ENCODE peak calls at places on chromosomes 12 and 14, in six cellular contexts. One of them, this sample, is unnamed.

GRCh38 chr12:1845427-1845826 is 25.1 kb downstream of the LRTM2 start:
- DNase-seq in activated CD4-positive, alpha-beta T cell treated with anti-CD3 and anti-CD28 coated beads, Interleukin-2, amount 10 ng/mL, durations not matched to agents 7 days and 5 days: no peak
- DNase-seq in NCI-H1417 treated with DMSO at 0.1 percent for 48 hours: no peak
- DNase-seq in neural crest cell: no peak
- DNase-seq in nucleus accumbens: no peak
- DNase-seq in retina: no peak
- DNase-seq in this sample: peak; percentile 7

GRCh38 chr14:53969326-53969725 is 12.7 kb upstream of the BMP4 start:
- DNase-seq in retina: no peak
- DNase-seq in NCI-H1417 treated with DMSO at 0.1 percent for 48 hours: no peak
- DNase-seq in activated CD4-positive, alpha-beta T cell treated with anti-CD3 and anti-CD28 coated beads, Interleukin-2, amount 10 ng/mL, durations not matched to agents 7 days and 5 days: no peak
- DNase-seq in nucleus accumbens: no peak
- DNase-seq in neural crest cell: no peak
- DNase-seq in this sample: no peak

GRCh38 chr14:104706733-104707628 is 17.0 kb upstream of the ADSS1 start:
- DNase-seq in retina: no peak
- DNase-seq in neural crest cell: no peak
- DNase-seq in nucleus accumbens: no peak
- DNase-seq in NCI-H1417 treated with DMSO at 0.1 percent for 48 hours: no peak
- DNase-seq in activated CD4-positive, alpha-beta T cell treated with anti-CD3 and anti-CD28 coated beads, Interleukin-2, amount 10 ng/mL, durations not matched to agents 7 days and 5 days: no peak
- DNase-seq in this sample: no peak

GRCh38 chr14:53874704-53875103 is 81.9 kb downstream of the BMP4 start:
- DNase-seq in retina: no peak
- DNase-seq in NCI-H1417 treated with DMSO at 0.1 percent for 48 hours: no peak
- DNase-seq in activated CD4-positive, alpha-beta T cell treated with anti-CD3 and anti-CD28 coated beads, Interleukin-2, amount 10 ng/mL, durations not matched to agents 7 days and 5 days: no peak
- DNase-seq in nucleus accumbens: no peak
- DNase-seq in neural crest cell: no peak
- DNase-seq in this sample: no peak

GRCh38 chr12:95300286-95300685 is 82.7 kb downstream of the VEZT start:
- DNase-seq in NCI-H1417 treated with DMSO at 0.1 percent for 48 hours: no peak
- DNase-seq in neural crest cell: no peak
- DNase-seq in nucleus accumbens: no peak
- DNase-seq in retina: no peak
- DNase-seq in activated CD4-positive, alpha-beta T cell treated with anti-CD3 and anti-CD28 coated beads, Interleukin-2, amount 10 ng/mL, durations not matched to agents 7 days and 5 days: no peak
- DNase-seq in this sample: peak; percentile 70

GRCh38 chr12:5429741-5430557 is 2.0 kb upstream of the NTF3 start:
- DNase-seq in activated CD4-positive, alpha-beta T cell treated with anti-CD3 and anti-CD28 coated beads, Interleukin-2, amount 10 ng/mL, durations not matched to agents 7 days and 5 days: no peak
- DNase-seq in retina: peak; percentile 52
- DNase-seq in nucleus accumbens: no peak
- DNase-seq in neural crest cell: no peak
- DNase-seq in NCI-H1417 treated with DMSO at 0.1 percent for 48 hours: no peak
- DNase-seq in this sample: no peak

GRCh38 chr12:53047221-53048032 is 2.4 kb upstream of the TNS2 start:
- DNase-seq in retina: peak; percentile 82
- DNase-seq in nucleus accumbens: peak; percentile 77
- DNase-seq in neural crest cell: peak; percentile 65
- DNase-seq in NCI-H1417 treated with DMSO at 0.1 percent for 48 hours: no peak
- DNase-seq in activated CD4-positive, alpha-beta T cell treated with anti-CD3 and anti-CD28 coated beads, Interleukin-2, amount 10 ng/mL, durations not matched to agents 7 days and 5 days: peak; percentile 59
- DNase-seq in this sample: peak; percentile 83

GRCh38 chr12:69359531-69360347 is at the start of gene YEATS4:
- DNase-seq in retina: peak; percentile 95
- DNase-seq in nucleus accumbens: peak; percentile 83
- DNase-seq in NCI-H1417 treated with DMSO at 0.1 percent for 48 hours: peak; percentile 94
- DNase-seq in activated CD4-positive, alpha-beta T cell treated with anti-CD3 and anti-CD28 coated beads, Interleukin-2, amount 10 ng/mL, durations not matched to agents 7 days and 5 days: peak; percentile 92
- DNase-seq in neural crest cell: peak; percentile 67
- DNase-seq in this sample: peak; percentile 84

GRCh38 chr14:75630695-75631452 is 29.8 kb downstream of the ERG28 start:
- DNase-seq in nucleus accumbens: no peak
- DNase-seq in activated CD4-positive, alpha-beta T cell treated with anti-CD3 and anti-CD28 coated beads, Interleukin-2, amount 10 ng/mL, durations not matched to agents 7 days and 5 days: no peak
- DNase-seq in neural crest cell: no peak
- DNase-seq in NCI-H1417 treated with DMSO at 0.1 percent for 48 hours: no peak
- DNase-seq in retina: no peak
- DNase-seq in this sample: no peak

GRCh38 chr12:54056110-54056509 is 2.5 kb downstream of the HOXC4 start:
- DNase-seq in NCI-H1417 treated with DMSO at 0.1 percent for 48 hours: no peak
- DNase-seq in neural crest cell: no peak
- DNase-seq in activated CD4-positive, alpha-beta T cell treated with anti-CD3 and anti-CD28 coated beads, Interleukin-2, amount 10 ng/mL, durations not matched to agents 7 days and 5 days: no peak
- DNase-seq in nucleus accumbens: no peak
- DNase-seq in retina: no peak
- DNase-seq in this sample: no peak

GRCh38 chr14:62076825-62077660 is 314.8 kb downstream of the SNAPC1 start:
- DNase-seq in neural crest cell: no peak
- DNase-seq in NCI-H1417 treated with DMSO at 0.1 percent for 48 hours: no peak
- DNase-seq in activated CD4-positive, alpha-beta T cell treated with anti-CD3 and anti-CD28 coated beads, Interleukin-2, amount 10 ng/mL, durations not matched to agents 7 days and 5 days: no peak
- DNase-seq in nucleus accumbens: no peak
- DNase-seq in retina: no peak
- DNase-seq in this sample: no peak

GRCh38 chr14:76965232-76965631 is 63.3 kb downstream of the IRF2BPL start:
- DNase-seq in retina: no peak
- DNase-seq in neural crest cell: no peak
- DNase-seq in nucleus accumbens: no peak
- DNase-seq in NCI-H1417 treated with DMSO at 0.1 percent for 48 hours: no peak
- DNase-seq in activated CD4-positive, alpha-beta T cell treated with anti-CD3 and anti-CD28 coated beads, Interleukin-2, amount 10 ng/mL, durations not matched to agents 7 days and 5 days: no peak
- DNase-seq in this sample: no peak

GRCh38 chr12:58745348-58746125 is 174.8 kb downstream of the LRIG3 start:
- DNase-seq in retina: no peak
- DNase-seq in NCI-H1417 treated with DMSO at 0.1 percent for 48 hours: no peak
- DNase-seq in neural crest cell: no peak
- DNase-seq in activated CD4-positive, alpha-beta T cell treated with anti-CD3 and anti-CD28 coated beads, Interleukin-2, amount 10 ng/mL, durations not matched to agents 7 days and 5 days: no peak
- DNase-seq in nucleus accumbens: no peak
- DNase-seq in this sample: no peak

GRCh38 chr14:63573579-63573978 is 30.4 kb upstream of the PPP2R5E start:
- DNase-seq in NCI-H1417 treated with DMSO at 0.1 percent for 48 hours: no peak
- DNase-seq in nucleus accumbens: no peak
- DNase-seq in activated CD4-positive, alpha-beta T cell treated with anti-CD3 and anti-CD28 coated beads, Interleukin-2, amount 10 ng/mL, durations not matched to agents 7 days and 5 days: no peak
- DNase-seq in retina: no peak
- DNase-seq in neural crest cell: no peak
- DNase-seq in this sample: no peak

GRCh38 chr14:89110110-89110509 is 285.7 kb downstream of the TTC8 start:
- DNase-seq in activated CD4-positive, alpha-beta T cell treated with anti-CD3 and anti-CD28 coated beads, Interleukin-2, amount 10 ng/mL, durations not matched to agents 7 days and 5 days: no peak
- DNase-seq in nucleus accumbens: no peak
- DNase-seq in retina: no peak
- DNase-seq in neural crest cell: no peak
- DNase-seq in NCI-H1417 treated with DMSO at 0.1 percent for 48 hours: no peak
- DNase-seq in this sample: no peak

GRCh38 chr12:570237-570925 is 92.9 kb downstream of the NINJ2 start:
- DNase-seq in nucleus accumbens: peak; percentile 14
- DNase-seq in activated CD4-positive, alpha-beta T cell treated with anti-CD3 and anti-CD28 coated beads, Interleukin-2, amount 10 ng/mL, durations not matched to agents 7 days and 5 days: no peak
- DNase-seq in neural crest cell: peak; percentile 53
- DNase-seq in retina: peak; percentile 73
- DNase-seq in NCI-H1417 treated with DMSO at 0.1 percent for 48 hours: no peak
- DNase-seq in this sample: peak; percentile 58

GRCh38 chr12:15856097-15856982 is 25.8 kb upstream of the STRAP start:
- DNase-seq in retina: peak; percentile 42
- DNase-seq in NCI-H1417 treated with DMSO at 0.1 percent for 48 hours: no peak
- DNase-seq in neural crest cell: peak; percentile 54
- DNase-seq in nucleus accumbens: peak; percentile 33
- DNase-seq in activated CD4-positive, alpha-beta T cell treated with anti-CD3 and anti-CD28 coated beads, Interleukin-2, amount 10 ng/mL, durations not matched to agents 7 days and 5 days: peak; percentile 69
- DNase-seq in this sample: no peak

GRCh38 chr12:128771681-128772080 is 52.1 kb downstream of the SLC15A4 start:
- DNase-seq in activated CD4-positive, alpha-beta T cell treated with anti-CD3 and anti-CD28 coated beads, Interleukin-2, amount 10 ng/mL, durations not matched to agents 7 days and 5 days: no peak
- DNase-seq in neural crest cell: no peak
- DNase-seq in retina: no peak
- DNase-seq in nucleus accumbens: no peak
- DNase-seq in NCI-H1417 treated with DMSO at 0.1 percent for 48 hours: no peak
- DNase-seq in this sample: no peak

GRCh38 chr14:103847954-103848719 is 762 bp upstream of the PPP1R13B start:
- DNase-seq in retina: peak; percentile 77
- DNase-seq in activated CD4-positive, alpha-beta T cell treated with anti-CD3 and anti-CD28 coated beads, Interleukin-2, amount 10 ng/mL, durations not matched to agents 7 days and 5 days: no peak
- DNase-seq in NCI-H1417 treated with DMSO at 0.1 percent for 48 hours: no peak
- DNase-seq in nucleus accumbens: peak; percentile 53
- DNase-seq in neural crest cell: peak; percentile 36
- DNase-seq in this sample: peak; percentile 65

GRCh38 chr12:54135621-54136027 is 53.2 kb downstream of the SMUG1 start:
- DNase-seq in activated CD4-positive, alpha-beta T cell treated with anti-CD3 and anti-CD28 coated beads, Interleukin-2, amount 10 ng/mL, durations not matched to agents 7 days and 5 days: no peak
- DNase-seq in NCI-H1417 treated with DMSO at 0.1 percent for 48 hours: peak; percentile 63
- DNase-seq in retina: no peak
- DNase-seq in nucleus accumbens: no peak
- DNase-seq in neural crest cell: no peak
- DNase-seq in this sample: no peak

GRCh38 chr14:103568952-103569351 is 6.2 kb downstream of the COA8 start:
- DNase-seq in neural crest cell: no peak
- DNase-seq in nucleus accumbens: no peak
- DNase-seq in retina: no peak
- DNase-seq in activated CD4-positive, alpha-beta T cell treated with anti-CD3 and anti-CD28 coated beads, Interleukin-2, amount 10 ng/mL, durations not matched to agents 7 days and 5 days: no peak
- DNase-seq in NCI-H1417 treated with DMSO at 0.1 percent for 48 hours: peak; percentile 92
- DNase-seq in this sample: no peak

GRCh38 chr12:124654666-124655316 is 87.4 kb upstream of the NCOR2 start:
- DNase-seq in NCI-H1417 treated with DMSO at 0.1 percent for 48 hours: no peak
- DNase-seq in nucleus accumbens: peak; percentile 61
- DNase-seq in retina: peak; percentile 46
- DNase-seq in neural crest cell: no peak
- DNase-seq in activated CD4-positive, alpha-beta T cell treated with anti-CD3 and anti-CD28 coated beads, Interleukin-2, amount 10 ng/mL, durations not matched to agents 7 days and 5 days: no peak
- DNase-seq in this sample: peak; percentile 49

This sample was measured in glutamatergic neuron.